ENCODE peak calls at places on chromosomes 2 and 18, in eight cellular contexts. P is PC-3; U is lower lobe of right lung; C is hypothalamus; Z is stimulated activated CD4-positive, alpha-beta T cell treated with anti-CD3 and anti-CD28 coated beads, Interleukin-2, amount 100 ng/mL, for 48 hours; F is iPS-NIHi11; D is IMR-90; W is stimulated activated effector memory CD8-positive, alpha-beta T cell treated with anti-CD3 and anti-CD28 coated beads, Interleukin-12 subunit alpha, Interleukin-12 subunit beta, amount 100 ng/mL, for 72 hours. M is an unnamed sample.

GRCh38 chr18:60277855-60278480 is 94.6 kb downstream of the MC4R start:
- DNase-seq in P (peak), U (no peak), C (no peak), Z (no peak), F (no peak), D (peak), W (no peak), M (no peak)

GRCh38 chr2:180010701-180011100 is 3.6 kb upstream of the CWC22 start:
- DNase-seq in P (no peak), U (no peak), C (no peak), Z (no peak), F (no peak), D (no peak), W (no peak), M (no peak)

GRCh38 chr2:95053543-95053942 is 28.0 kb downstream of the MAL start:
- DNase-seq in P (no peak), U (no peak), C (no peak), Z (no peak), F (peak), D (no peak), W (no peak), M (no peak)

GRCh38 chr18:10726198-10727068 is 200.6 kb downstream of the NAPG start:
- DNase-seq in P (no peak), U (no peak), C (no peak), Z (no peak), F (no peak), D (no peak), W (no peak), M (no peak)

GRCh38 chr18:2471523-2471922 is 99.8 kb downstream of the METTL4 start:
- DNase-seq in P (peak), U (no peak), C (no peak), Z (no peak), F (no peak), D (no peak), W (no peak), M (no peak)

GRCh38 chr2:182636694-182637093 is 79.4 kb upstream of the DNAJC10 start:
- DNase-seq in P (no peak), U (no peak), C (no peak), Z (no peak), F (no peak), D (no peak), W (no peak), M (no peak)

GRCh38 chr2:235674116-235674515 is 180.3 kb downstream of the AGAP1 start:
- DNase-seq in P (no peak), U (no peak), C (no peak), Z (no peak), F (no peak), D (no peak), W (no peak), M (no peak)

GRCh38 chr2:219384872-219385271 is 2.8 kb downstream of the DNPEP start:
- DNase-seq in P (no peak), U (no peak), C (no peak), Z (no peak), F (no peak), D (no peak), W (no peak), M (no peak)

GRCh38 chr18:44968336-44968735 is 287.6 kb downstream of the SETBP1 start:
- DNase-seq in P (no peak), U (no peak), C (no peak), Z (no peak), F (peak), D (no peak), W (no peak), M (no peak)

GRCh38 chr18:62569081-62569480 is 46.3 kb downstream of the ZCCHC2 start:
- DNase-seq in P (no peak), U (no peak), C (no peak), Z (no peak), F (no peak), D (no peak), W (no peak), M (no peak)

GRCh38 chr2:172108587-172108930 is 5.9 kb upstream of the DLX2 start:
- DNase-seq in P (no peak), U (no peak), C (no peak), Z (no peak), F (no peak), D (no peak), W (no peak), M (no peak)

GRCh38 chr2:140506606-140507005 is 1624.2 kb downstream of the LRP1B start:
- DNase-seq in P (peak), U (no peak), C (no peak), Z (no peak), F (no peak), D (peak), W (no peak), M (no peak)

GRCh38 chr2:101063753-101064502 is 61.8 kb downstream of the RPL31 start:
- DNase-seq in P (peak), U (no peak), C (no peak), Z (no peak), F (no peak), D (no peak), W (no peak), M (no peak)

GRCh38 chr2:231370749-231371429 is 24.6 kb upstream of the B3GNT7 start:
- DNase-seq in P (no peak), U (peak), C (no peak), Z (no peak), F (peak), D (no peak), W (no peak), M (no peak)

GRCh38 chr2:29420999-29421856 is 306.0 kb downstream of the CLIP4 start:
- DNase-seq in P (no peak), U (no peak), C (no peak), Z (no peak), F (no peak), D (peak), W (no peak), M (no peak)

GRCh38 chr2:118569876-118570535 is 277.4 kb downstream of the EN1 start:
- DNase-seq in P (no peak), U (no peak), C (no peak), Z (no peak), F (no peak), D (no peak), W (no peak), M (no peak)

GRCh38 chr2:42125887-42126594 is 43.1 kb upstream of the EML4 start:
- DNase-seq in P (no peak), U (no peak), C (no peak), Z (no peak), F (no peak), D (no peak), W (no peak), M (no peak)

GRCh38 chr2:214765180-214765579 is 44.3 kb downstream of the BARD1 start:
- DNase-seq in P (no peak), U (no peak), C (no peak), Z (no peak), F (no peak), D (no peak), W (no peak), M (no peak)

GRCh38 chr2:199273043-199273647 is 184.6 kb downstream of the SATB2 start:
- DNase-seq in P (peak), U (no peak), C (no peak), Z (no peak), F (no peak), D (peak), W (no peak), M (no peak)

GRCh38 chr2:119367472-119368099 is 809 bp downstream of the DBI start:
- DNase-seq in P (peak), U (peak), C (no peak), Z (peak), F (peak), D (no peak), W (peak), M (peak)